ENCODE peak calls at places on chromosomes 1 and 21, in nine cellular contexts. U, P, L, W, G, Y, I, R and A are unnamed samples.

GRCh38 chr1:209652873-209653401 is 712 bp upstream of the LAMB3 start:
- DNase-seq in U (no peak), P (peak), L (no peak), W (no peak), G (peak), Y (peak), I (no peak), R (peak), A (peak)

GRCh38 chr1:38041941-38042834 is 4.4 kb downstream of the POU3F1 start:
- DNase-seq in U (no peak), P (no peak), L (no peak), W (no peak), G (no peak), Y (no peak), I (no peak), R (no peak), A (no peak)

GRCh38 chr1:91697322-91698260 is 188.4 kb downstream of the TGFBR3 start:
- DNase-seq in U (peak), P (no peak), L (no peak), W (no peak), G (peak), Y (no peak), I (peak), R (peak), A (no peak)

GRCh38 chr1:160997323-160998038 is 23.5 kb downstream of the F11R start:
- DNase-seq in U (peak), P (peak), L (peak), W (no peak), G (peak), Y (peak), I (peak), R (peak), A (peak)

GRCh38 chr21:37656899-37657298 is 259.4 kb downstream of the KCNJ6 start:
- DNase-seq in U (no peak), P (no peak), L (no peak), W (no peak), G (no peak), Y (no peak), I (no peak), R (no peak), A (no peak)

GRCh38 chr1:159877695-159878444 is 15.4 kb upstream of the VSIG8 start:
- DNase-seq in U (no peak), P (no peak), L (no peak), W (no peak), G (no peak), Y (no peak), I (no peak), R (no peak), A (no peak)

GRCh38 chr1:30511106-30511505 is 212.3 kb downstream of the MATN1 start:
- DNase-seq in U (no peak), P (no peak), L (no peak), W (no peak), G (no peak), Y (no peak), I (no peak), R (no peak), A (peak)

GRCh38 chr1:185293967-185294542 is 23.0 kb downstream of the IVNS1ABP start:
- DNase-seq in U (no peak), P (no peak), L (no peak), W (no peak), G (no peak), Y (no peak), I (no peak), R (no peak), A (no peak)

GRCh38 chr1:38559180-38559874 is 300.2 kb downstream of the RRAGC start:
- DNase-seq in U (peak), P (no peak), L (no peak), W (no peak), G (no peak), Y (peak), I (peak), R (no peak), A (no peak)

GRCh38 chr1:224237094-224237881 is 54.2 kb downstream of the DEGS1 start:
- DNase-seq in U (no peak), P (no peak), L (no peak), W (no peak), G (no peak), Y (no peak), I (no peak), R (no peak), A (no peak)

GRCh38 chr1:29488794-29489309 is 252.5 kb downstream of the PTPRU start:
- DNase-seq in U (no peak), P (no peak), L (no peak), W (no peak), G (no peak), Y (no peak), I (no peak), R (no peak), A (peak)

GRCh38 chr1:87329051-87329755 is 523 bp downstream of the LMO4 start:
- DNase-seq in U (peak), P (peak), L (peak), W (peak), G (peak), Y (peak), I (no peak), R (peak), A (peak)

GRCh38 chr21:33578959-33579542 is 9.4 kb downstream of the DONSON start:
- DNase-seq in U (peak), P (no peak), L (no peak), W (no peak), G (peak), Y (no peak), I (no peak), R (peak), A (no peak)

GRCh38 chr1:200314085-200314750 is 95.6 kb downstream of the ZNF281 start:
- DNase-seq in U (peak), P (no peak), L (no peak), W (no peak), G (peak), Y (no peak), I (no peak), R (peak), A (no peak)

GRCh38 chr21:16169810-16170209 is 440.0 kb downstream of the USP25 start:
- DNase-seq in U (no peak), P (no peak), L (no peak), W (no peak), G (no peak), Y (no peak), I (no peak), R (no peak), A (no peak)

GRCh38 chr1:65483993-65484754 is 63.7 kb downstream of the LEPR start:
- DNase-seq in U (no peak), P (no peak), L (no peak), W (no peak), G (no peak), Y (no peak), I (no peak), R (no peak), A (no peak)

GRCh38 chr1:181898773-181899172 is 162.7 kb downstream of the ZNF648 start:
- DNase-seq in U (no peak), P (no peak), L (no peak), W (no peak), G (no peak), Y (no peak), I (no peak), R (no peak), A (no peak)

GRCh38 chr21:39094087-39094785 is 89.0 kb downstream of the PSMG1 start:
- DNase-seq in U (no peak), P (no peak), L (no peak), W (no peak), G (no peak), Y (no peak), I (no peak), R (no peak), A (no peak)

GRCh38 chr1:192601145-192602048 is 25.8 kb downstream of the RGS1 start:
- DNase-seq in U (peak), P (no peak), L (no peak), W (no peak), G (peak), Y (no peak), I (no peak), R (no peak), A (no peak)

GRCh38 chr1:8678688-8679410 is 138.6 kb downstream of the RERE start:
- DNase-seq in U (no peak), P (no peak), L (no peak), W (no peak), G (no peak), Y (no peak), I (no peak), R (no peak), A (no peak)

GRCh38 chr21:45325206-45326168 is 37.8 kb upstream of the POFUT2 start:
- DNase-seq in U (no peak), P (peak), L (no peak), W (no peak), G (no peak), Y (no peak), I (no peak), R (no peak), A (peak)

GRCh38 chr1:100502052-100502792 is 35.7 kb upstream of the GPR88 start:
- DNase-seq in U (peak), P (no peak), L (no peak), W (peak), G (peak), Y (no peak), I (no peak), R (no peak), A (no peak)

GRCh38 chr1:16975211-16975610 is 5.2 kb downstream of the MFAP2 start:
- DNase-seq in U (no peak), P (no peak), L (no peak), W (no peak), G (no peak), Y (no peak), I (no peak), R (no peak), A (no peak)